ENCODE peak calls at places on chromosomes 13 and 19, in ten cellular contexts. N is effector CD4-positive, alpha-beta T cell; V is T-cell; I is amniotic stem cell; H is CD4-positive, alpha-beta memory T cell; L is activated CD4-positive, alpha-beta T cell treated with anti-CD3 and anti-CD28 coated beads, Interleukin-2, amount 50 U/mL, for 24 hours; F is substantia nigra; X is HTR-8/SVneo; A is germinal center; T is cardiac muscle cell. J is an unnamed sample.

GRCh38 chr19:8423821-8424223 is 10.7 kb downstream of the MARCHF2 start:
- DNase-seq in T (peak), A (no peak), I (peak), X (peak), F (no peak), L (no peak), V (no peak), N (no peak), H (no peak), J (peak)

GRCh38 chr19:36417752-36418286 is 625 bp downstream of the ZFP82 start:
- DNase-seq in X (no peak), A (no peak), I (no peak), T (no peak), F (no peak), L (no peak), N (no peak), H (no peak), V (no peak), J (no peak)

GRCh38 chr13:101127741-101128353 is 288.5 kb downstream of the NALCN start:
- DNase-seq in H (peak), V (no peak), I (peak), N (no peak), A (peak), T (peak), L (no peak), X (peak), F (no peak), J (peak)

GRCh38 chr19:18259848-18260247 is 14.4 kb downstream of the IQCN start:
- DNase-seq in T (peak), X (no peak), I (no peak), V (no peak), H (no peak), N (no peak), L (no peak), A (no peak), F (no peak), J (no peak)

GRCh38 chr19:57888494-57889231 is at the start of gene ZNF814:
- DNase-seq in H (peak), N (peak), F (peak), I (peak), T (peak), X (peak), V (peak), L (peak), A (peak), J (no peak)

GRCh38 chr19:46602392-46603194 is 1.5 kb downstream of the CALM3 start:
- DNase-seq in N (no peak), V (no peak), F (no peak), X (no peak), A (no peak), H (no peak), I (no peak), L (peak), T (peak), J (no peak)

GRCh38 chr13:105159794-105160193 is 1375.7 kb downstream of the EFNB2 start:
- DNase-seq in X (no peak), V (no peak), I (no peak), L (no peak), N (no peak), A (no peak), T (no peak), H (no peak), F (no peak), J (no peak)

GRCh38 chr13:75294110-75294509 is 187.9 kb downstream of the TBC1D4 start:
- DNase-seq in V (no peak), N (no peak), T (no peak), A (no peak), H (no peak), I (no peak), X (no peak), L (no peak), F (no peak), J (no peak)

GRCh38 chr19:1853295-1854031 is 5.2 kb upstream of the REXO1 start:
- DNase-seq in H (peak), N (peak), T (peak), L (peak), I (no peak), V (peak), A (peak), F (peak), X (peak), J (peak)

GRCh38 chr13:44051923-44052322 is 172.2 kb downstream of the LACC1 start:
- DNase-seq in F (no peak), H (no peak), I (no peak), L (no peak), T (no peak), V (no peak), A (no peak), N (no peak), X (no peak), J (no peak)

GRCh38 chr19:41554902-41555301 is 21.1 kb upstream of the CEACAM21 start:
- DNase-seq in A (no peak), F (no peak), H (peak), T (no peak), N (no peak), L (no peak), X (no peak), I (no peak), V (peak), J (no peak)

GRCh38 chr19:18846862-18847515 is 15.2 kb downstream of the UPF1 start:
- DNase-seq in V (peak), I (peak), T (peak), A (peak), X (peak), H (peak), N (peak), L (peak), F (peak), J (peak)

GRCh38 chr19:40539070-40539469 is 37.6 kb upstream of the SHKBP1 start:
- DNase-seq in L (no peak), N (no peak), A (no peak), I (no peak), T (no peak), X (no peak), H (no peak), F (no peak), V (no peak), J (no peak)

GRCh38 chr19:31838163-31838798 is 489.0 kb upstream of the TSHZ3 start:
- DNase-seq in X (no peak), I (no peak), A (no peak), T (peak), F (no peak), L (no peak), H (no peak), V (no peak), N (no peak), J (no peak)

GRCh38 chr19:18072335-18072734 is 14.4 kb downstream of the IL12RB1 start:
- DNase-seq in T (no peak), X (no peak), I (no peak), L (no peak), H (no peak), N (no peak), V (no peak), F (no peak), A (no peak), J (no peak)

GRCh38 chr13:55815458-55816033 is 1325.2 kb upstream of the PRR20A start:
- DNase-seq in H (no peak), F (no peak), T (no peak), N (no peak), L (no peak), V (no peak), X (no peak), A (no peak), I (no peak), J (no peak)

GRCh38 chr19:36115453-36116343 is at the start of gene TBCB:
- DNase-seq in V (peak), I (no peak), L (peak), X (peak), T (peak), A (peak), F (no peak), H (no peak), N (peak), J (no peak)

GRCh38 chr13:104327217-104327616 is 1261.0 kb upstream of the SLC10A2 start:
- DNase-seq in F (no peak), N (no peak), X (no peak), I (no peak), H (no peak), L (no peak), T (peak), A (no peak), V (no peak), J (no peak)

GRCh38 chr19:55676384-55676783 is 1.4 kb downstream of the EPN1 start:
- DNase-seq in X (no peak), L (no peak), A (no peak), N (no peak), V (no peak), T (peak), F (no peak), I (no peak), H (no peak), J (no peak)

GRCh38 chr19:49409441-49410029 is 13.7 kb downstream of the PTH2 start:
- DNase-seq in T (no peak), F (no peak), V (no peak), I (no peak), A (peak), X (no peak), N (no peak), L (no peak), H (peak), J (no peak)

GRCh38 chr13:110001622-110002275 is 215.4 kb upstream of the IRS2 start:
- DNase-seq in X (no peak), N (no peak), T (peak), L (no peak), H (no peak), F (no peak), V (no peak), A (no peak), I (peak), J (no peak)

GRCh38 chr13:36918246-36919060 is 1.6 kb downstream of the SMAD9 start:
- DNase-seq in F (peak), L (no peak), T (peak), V (no peak), N (no peak), H (no peak), I (no peak), A (no peak), X (peak), J (no peak)

GRCh38 chr13:40793339-40793738 is 3.9 kb downstream of the SLC25A15 start:
- DNase-seq in V (no peak), L (no peak), H (no peak), T (no peak), A (no peak), F (no peak), N (no peak), X (no peak), I (no peak), J (no peak)